ENCODE peak calls at places on chromosomes 4 and X, in ten cellular contexts. U, K, W, N, H, V, Q, S, O and D are unnamed samples.

GRCh38 chr4:102217345-102217744 is 127.9 kb downstream of the SLC39A8 start:
- DNase-seq in U (no peak), K (no peak), W (no peak), N (no peak), H (no peak), V (no peak), Q (no peak), S (no peak), O (no peak), D (no peak)

GRCh38 chr4:95155759-95156451 is 392.9 kb downstream of the UNC5C start:
- DNase-seq in U (no peak), K (peak), W (no peak), N (peak), H (peak), V (no peak), Q (no peak), S (no peak), O (no peak), D (no peak)

GRCh38 chrX:139196890-139197289 is 333.6 kb upstream of the F9 start:
- DNase-seq in U (no peak), K (no peak), W (no peak), N (no peak), H (peak), V (no peak), Q (no peak), S (no peak), O (no peak), D (no peak)

GRCh38 chrX:47854474-47854873 is 17.8 kb downstream of the ZNF81 start:
- DNase-seq in U (peak), K (peak), W (peak), N (no peak), H (peak), V (no peak), Q (no peak), S (peak), O (no peak), D (no peak)

GRCh38 chr4:66376921-66377320 is 706.6 kb upstream of the EPHA5 start:
- DNase-seq in U (no peak), K (peak), W (no peak), N (no peak), H (no peak), V (no peak), Q (no peak), S (no peak), O (no peak), D (no peak)

GRCh38 chr4:61079427-61079826 is 120.7 kb upstream of the ADGRL3 start:
- DNase-seq in U (no peak), K (peak), W (no peak), N (no peak), H (no peak), V (no peak), Q (no peak), S (no peak), O (no peak), D (no peak)

GRCh38 chr4:151575646-151576045 is 166.7 kb downstream of the FHIP1A start:
- DNase-seq in U (no peak), K (peak), W (no peak), N (no peak), H (no peak), V (no peak), Q (no peak), S (no peak), O (no peak), D (no peak)

GRCh38 chr4:117357422-117357821 is 272.0 kb upstream of the TRAM1L1 start:
- DNase-seq in U (no peak), K (no peak), W (no peak), N (no peak), H (no peak), V (no peak), Q (no peak), S (no peak), O (no peak), D (no peak)

GRCh38 chr4:40629401-40630334 is at the start of gene RBM47:
- DNase-seq in U (peak), K (peak), W (peak), N (peak), H (peak), V (peak), Q (peak), S (peak), O (no peak), D (peak)

GRCh38 chr4:15186149-15186548 is 183.9 kb downstream of the CPEB2 start:
- DNase-seq in U (no peak), K (peak), W (no peak), N (no peak), H (peak), V (no peak), Q (no peak), S (no peak), O (no peak), D (no peak)

GRCh38 chrX:98548550-98548949 is 1664.8 kb downstream of the RPA4 start:
- DNase-seq in U (no peak), K (no peak), W (no peak), N (no peak), H (peak), V (no peak), Q (no peak), S (no peak), O (no peak), D (no peak)

GRCh38 chr4:183449193-183449888 is 4.9 kb downstream of the CDKN2AIP start:
- DNase-seq in U (no peak), K (peak), W (no peak), N (no peak), H (no peak), V (no peak), Q (no peak), S (no peak), O (no peak), D (no peak)

GRCh38 chrX:114344756-114345155 is 239.1 kb upstream of the HTR2C start:
- DNase-seq in U (no peak), K (peak), W (peak), N (peak), H (peak), V (no peak), Q (no peak), S (no peak), O (peak), D (no peak)

GRCh38 chrX:121876316-121876715 is 828.9 kb downstream of the GLUD2 start:
- DNase-seq in U (no peak), K (peak), W (no peak), N (no peak), H (peak), V (no peak), Q (no peak), S (no peak), O (no peak), D (no peak)